ENCODE peak calls at places on chromosomes 12 and 14, in ten cellular contexts. I, R, F, T, Q, E, V, D, S and O are unnamed samples.

GRCh38 chr12:10673660-10674384 is at the start of gene STYK1:
- DNase-seq in F (peak), Q (peak), S (peak), D (peak), T (peak), I (peak), E (peak), V (peak), R (peak), O (peak)

GRCh38 chr14:55423969-55424368 is 12.3 kb upstream of the ATG14 start:
- DNase-seq in S (no peak), D (no peak), Q (no peak), I (no peak), T (no peak), F (no peak), V (no peak), E (no peak), R (no peak), O (no peak)

GRCh38 chr14:49720744-49721143 is 27.8 kb downstream of the KLHDC1 start:
- DNase-seq in E (no peak), I (no peak), D (no peak), V (no peak), T (no peak), F (no peak), Q (no peak), S (no peak), R (no peak), O (no peak)

GRCh38 chr12:726281-727140 is 25.9 kb upstream of the WNK1 start:
- DNase-seq in T (no peak), R (no peak), I (no peak), F (no peak), V (no peak), D (no peak), E (no peak), Q (no peak), S (no peak), O (no peak)

GRCh38 chr12:57216014-57216891 is at the start of gene NXPH4:
- DNase-seq in F (peak), I (no peak), S (no peak), E (peak), T (peak), R (no peak), V (peak), Q (peak), D (no peak), O (no peak)

GRCh38 chr12:106170285-106170684 is 31.5 kb upstream of the NUAK1 start:
- DNase-seq in D (no peak), S (no peak), E (no peak), V (no peak), F (no peak), Q (no peak), R (no peak), I (no peak), T (no peak), O (no peak)

GRCh38 chr12:111227476-111228420 is 141.1 kb downstream of the PHETA1 start:
- DNase-seq in S (no peak), V (no peak), I (no peak), D (no peak), R (no peak), E (no peak), T (no peak), Q (no peak), F (no peak), O (no peak)

GRCh38 chr12:5945071-5946008 is at the start of gene ANO2:
- DNase-seq in R (no peak), E (no peak), D (no peak), V (no peak), Q (no peak), T (no peak), I (peak), S (no peak), F (no peak), O (no peak)

GRCh38 chr12:124715121-124715990 is 147.9 kb upstream of the NCOR2 start:
- DNase-seq in E (no peak), V (no peak), F (no peak), Q (no peak), R (no peak), I (peak), D (no peak), T (no peak), S (no peak), O (no peak)